ENCODE peak calls at places on chromosomes 16 and 17, in five cellular contexts. X is small intestine; J is stimulated activated CD4-positive, alpha-beta T cell treated with anti-CD3 and anti-CD28 coated beads, Interleukin-2, amount 100 ng/mL, for 24 hours; S is AML-193; V is non-pigmented ciliary epithelial cell. W is an unnamed sample.

GRCh38 chr17:81347437-81347836 is 47.8 kb upstream of the BAHCC1 start:
- DNase-seq in X (no peak), S (no peak), J (no peak), V (no peak), W (no peak)

GRCh38 chr16:10871157-10871991 is 5.6 kb upstream of the CIITA start:
- DNase-seq in J (peak; percentile 67), V (peak; percentile 76), X (peak; percentile 90), S (peak; percentile 48), W (peak; percentile 91)

GRCh38 chr16:59044616-59045015 is 310.5 kb upstream of the GOT2 start:
- DNase-seq in S (no peak), J (no peak), V (no peak), X (no peak), W (no peak)

GRCh38 chr17:81339502-81340296 is 44.6 kb upstream of the SLC38A10 start:
- DNase-seq in J (no peak), S (peak; percentile 18), V (no peak), X (peak; percentile 70), W (peak; percentile 43)

GRCh38 chr17:79095345-79096055 is 20.9 kb downstream of the ENGASE start:
- DNase-seq in J (no peak), V (no peak), S (no peak), X (no peak), W (no peak)

GRCh38 chr17:31329221-31329620 is 7.8 kb upstream of the EVI2A start:
- DNase-seq in S (no peak), V (no peak), X (no peak), J (no peak), W (no peak)

GRCh38 chr17:38868095-38868967 is 1.5 kb upstream of the LASP1 start:
- DNase-seq in V (no peak), X (peak; percentile 76), S (no peak), J (no peak), W (peak; percentile 51)

GRCh38 chr17:7982666-7983065 is 19.7 kb upstream of the GUCY2D start:
- DNase-seq in J (no peak), S (peak; percentile 35), V (no peak), X (no peak), W (no peak)

W was measured in body of pancreas.